ENCODE peak calls at places on chromosomes 11 and 22, in eight cellular contexts. K is adrenal gland; U is sigmoid colon; T is Peyer's patch; B is AG04450; I is CD8-positive, alpha-beta memory T cell; P is ovary; S is WERI-Rb-1. X is an unnamed sample.

GRCh38 chr22:32852346-32853251 is 51.1 kb downstream of the TIMP3 start:
- DNase-seq in U (peak; percentile 86), I (no peak), K (peak; percentile 86), P (peak; percentile 41), B (no peak), T (no peak), S (no peak), X (no peak)

GRCh38 chr11:9089061-9089460 is 2.3 kb downstream of the SCUBE2 start:
- DNase-seq in K (no peak), I (no peak), T (peak; percentile 67), P (no peak), U (no peak), B (no peak), S (no peak), X (peak; percentile 79)

GRCh38 chr11:60942970-60943565 is 8.9 kb downstream of the SLC15A3 start:
- DNase-seq in I (no peak), P (no peak), T (no peak), K (no peak), B (no peak), S (no peak), U (no peak), X (peak; percentile 55)

GRCh38 chr22:29690481-29690880 is 29.3 kb upstream of the CABP7 start:
- DNase-seq in T (no peak), B (no peak), K (no peak), U (no peak), P (no peak), I (no peak), S (peak; percentile 78), X (no peak)

GRCh38 chr11:80462211-80462610 is 1021.4 kb upstream of the TENM4 start:
- DNase-seq in S (no peak), T (no peak), I (no peak), K (no peak), P (no peak), U (no peak), B (no peak), X (no peak)

GRCh38 chr11:130310622-130311021 is 4.1 kb downstream of the ZBTB44 start:
- DNase-seq in U (no peak), B (no peak), K (no peak), S (no peak), P (no peak), T (no peak), I (no peak), X (no peak)

GRCh38 chr11:13261600-13262061 is 16.0 kb upstream of the BMAL1 start:
- DNase-seq in U (no peak), S (no peak), K (peak; percentile 59), T (no peak), P (peak; percentile 34), B (peak; percentile 26), I (no peak), X (no peak)

GRCh38 chr11:18697581-18697980 is 998 bp upstream of the TMEM86A start:
- DNase-seq in I (no peak), B (no peak), K (no peak), T (no peak), P (no peak), S (no peak), U (peak; percentile 12), X (no peak)

GRCh38 chr11:125053167-125053566 is 9.9 kb upstream of the SLC37A2 start:
- DNase-seq in T (no peak), P (no peak), B (no peak), U (no peak), I (no peak), S (no peak), K (no peak), X (no peak)

GRCh38 chr11:102564110-102564509 is 33.6 kb upstream of the MMP7 start:
- DNase-seq in U (no peak), S (no peak), I (no peak), P (no peak), K (no peak), B (peak; percentile 10), T (no peak), X (no peak)

GRCh38 chr11:16605440-16605970 is 132.9 kb upstream of the C11orf58 start:
- DNase-seq in U (no peak), S (no peak), I (no peak), B (no peak), T (peak; percentile 50), K (peak; percentile 55), P (peak; percentile 45), X (peak; percentile 22)

GRCh38 chr11:46611526-46612304 is 5.3 kb downstream of the HARBI1 start:
- DNase-seq in T (peak; percentile 53), B (no peak), U (no peak), P (no peak), K (peak; percentile 33), S (no peak), I (no peak), X (no peak)

GRCh38 chr11:128610765-128611617 is 23.6 kb upstream of the ETS1 start:
- DNase-seq in S (no peak), I (peak; percentile 13), U (no peak), B (no peak), K (no peak), T (peak; percentile 91), P (no peak), X (peak; percentile 77)

GRCh38 chr11:60378359-60378758 is at the start of gene MS4A7:
- DNase-seq in I (no peak), K (peak; percentile 67), U (peak; percentile 72), T (peak; percentile 83), S (no peak), P (no peak), B (no peak), X (peak; percentile 44)

GRCh38 chr11:93529707-93530467 is 13.3 kb downstream of the SMCO4 start:
- DNase-seq in T (no peak), K (peak; percentile 72), U (no peak), S (no peak), B (no peak), I (no peak), P (peak; percentile 49), X (no peak)

GRCh38 chr11:57323503-57324153 is 1.1 kb downstream of the TNKS1BP1 start:
- DNase-seq in I (no peak), B (no peak), T (no peak), P (peak; percentile 65), S (no peak), U (no peak), K (no peak), X (no peak)

GRCh38 chr22:46538816-46539163 is 1.4 kb upstream of the CELSR1 start:
- DNase-seq in P (no peak), T (no peak), U (no peak), I (no peak), K (no peak), B (no peak), S (no peak), X (no peak)

GRCh38 chr11:76102772-76103171 is 103.5 kb downstream of the WNT11 start:
- DNase-seq in P (no peak), T (peak; percentile 48), B (no peak), S (no peak), I (no peak), U (no peak), K (peak; percentile 73), X (peak; percentile 35)

GRCh38 chr11:112017538-112017937 is 7.7 kb upstream of the DLAT start:
- DNase-seq in T (no peak), K (no peak), P (no peak), B (no peak), S (no peak), U (no peak), I (no peak), X (no peak)

GRCh38 chr11:18986744-18987143 is 47.5 kb upstream of the MRGPRX1 start:
- DNase-seq in P (no peak), B (no peak), U (no peak), T (no peak), I (no peak), K (no peak), S (no peak), X (no peak)

GRCh38 chr11:28702450-28702790 is 594.2 kb downstream of the METTL15 start:
- DNase-seq in U (no peak), T (no peak), B (no peak), I (no peak), K (no peak), P (no peak), S (no peak), X (no peak)

GRCh38 chr11:62910141-62910882 is 10.9 kb downstream of the CHRM1 start:
- DNase-seq in S (no peak), T (no peak), P (no peak), K (no peak), I (no peak), U (no peak), B (no peak), X (no peak)

GRCh38 chr11:111801135-111801534 is 34.9 kb upstream of the PPP2R1B start:
- DNase-seq in I (no peak), K (no peak), B (no peak), U (no peak), S (no peak), P (no peak), T (no peak), X (no peak)

GRCh38 chr11:66914505-66914904 is 43.7 kb downstream of the PC start:
- DNase-seq in P (no peak), K (no peak), T (no peak), U (no peak), S (no peak), B (no peak), I (no peak), X (no peak)

GRCh38 chr11:66915046-66915832 is 42.9 kb downstream of the PC start:
- DNase-seq in P (no peak), K (no peak), B (no peak), I (no peak), S (no peak), T (no peak), U (no peak), X (no peak)

GRCh38 chr11:66912361-66912760 is 45.8 kb downstream of the PC start:
- DNase-seq in I (no peak), U (no peak), P (no peak), B (no peak), K (no peak), S (no peak), T (no peak), X (no peak)

GRCh38 chr11:66910669-66911068 is 47.5 kb downstream of the PC start:
- DNase-seq in U (no peak), S (no peak), I (no peak), K (no peak), B (no peak), T (no peak), P (no peak), X (no peak)

GRCh38 chr11:66912963-66913362 is 45.2 kb downstream of the PC start:
- DNase-seq in T (no peak), I (no peak), U (no peak), B (no peak), S (no peak), K (no peak), P (no peak), X (no peak)
- H3K27ac ChIP-seq in T (no peak overlapping the region), I (no peak overlapping the region), U (peak overlapping the region; percentile 41), B (no peak overlapping the region), S (no peak overlapping the region), K (no peak overlapping the region), P (no peak overlapping the region), X (no peak overlapping the region)

GRCh38 chr11:36775157-36775556 is 177.1 kb upstream of the RAG2 start:
- DNase-seq in K (no peak), S (no peak), T (no peak), P (no peak), U (no peak), B (no peak), I (no peak), X (no peak)
- H3K27ac ChIP-seq in K (no peak overlapping the region), S (no peak overlapping the region), T (no peak overlapping the region), P (no peak overlapping the region), U (no peak overlapping the region), B (no peak overlapping the region), I (no peak overlapping the region), X (no peak overlapping the region)

GRCh38 chr11:108914211-108914610 is 249.3 kb downstream of the DDX10 start:
- DNase-seq in S (peak; percentile 26), P (no peak), I (no peak), K (no peak), U (no peak), T (no peak), B (no peak), X (no peak)
- H3K27ac ChIP-seq in S (no peak overlapping the region), P (no peak overlapping the region), I (no peak overlapping the region), K (no peak overlapping the region), U (no peak overlapping the region), T (no peak overlapping the region), B (no peak overlapping the region), X (no peak overlapping the region)

GRCh38 chr11:567629-568258 is 7.0 kb downstream of the RASSF7 start:
- DNase-seq in U (no peak), I (peak; percentile 36), P (no peak), T (no peak), S (no peak), B (no peak), K (no peak), X (no peak)
- H3K27ac ChIP-seq in U (peak overlapping the region; percentile 79), I (peak overlapping the region; percentile 60), P (peak overlapping the region; percentile 84), T (peak overlapping the region; percentile 93), S (peak overlapping the region; percentile 45), B (no peak overlapping the region), K (peak overlapping the region; percentile 79), X (peak overlapping the region; percentile 85)